ENCODE peak calls at places on chromosomes 12 and 14, in nine cellular contexts. One of them, this sample, is unnamed.

GRCh38 chr14:64946310-64947045 is 3.9 kb upstream of the GPX2 start:
- DNase-seq in endothelial cell of umbilical vein: no peak
- DNase-seq in GM12878: no peak
- DNase-seq in K562: no peak
- DNase-seq in HCT116: no peak
- DNase-seq in WTC11: no peak
- DNase-seq in SK-N-SH: no peak
- DNase-seq in NB4: no peak
- DNase-seq in H1: no peak
- DNase-seq in this sample: no peak

GRCh38 chr12:19220205-19220604 is 90.7 kb downstream of the PLEKHA5 start:
- DNase-seq in NB4: no peak
- DNase-seq in H1: no peak
- DNase-seq in endothelial cell of umbilical vein: no peak
- DNase-seq in K562: peak
- DNase-seq in HCT116: no peak
- DNase-seq in WTC11: no peak
- DNase-seq in SK-N-SH: no peak
- DNase-seq in GM12878: no peak
- DNase-seq in this sample: no peak

GRCh38 chr14:21030531-21030930 is 514 bp downstream of the TPPP2 start:
- DNase-seq in endothelial cell of umbilical vein: no peak
- DNase-seq in WTC11: no peak
- DNase-seq in K562: no peak
- DNase-seq in GM12878: no peak
- DNase-seq in NB4: no peak
- DNase-seq in HCT116: no peak
- DNase-seq in H1: no peak
- DNase-seq in SK-N-SH: no peak
- DNase-seq in this sample: no peak

GRCh38 chr14:100116134-100116533 is 43.3 kb downstream of the DEGS2 start:
- DNase-seq in endothelial cell of umbilical vein: no peak
- DNase-seq in WTC11: no peak
- DNase-seq in GM12878: no peak
- DNase-seq in H1: no peak
- DNase-seq in NB4: no peak
- DNase-seq in K562: no peak
- DNase-seq in SK-N-SH: no peak
- DNase-seq in HCT116: no peak
- DNase-seq in this sample: no peak

GRCh38 chr14:52730708-52731111 is 744 bp downstream of the STYX start:
- DNase-seq in K562: no peak
- DNase-seq in HCT116: no peak
- DNase-seq in GM12878: no peak
- DNase-seq in endothelial cell of umbilical vein: peak
- DNase-seq in WTC11: no peak
- DNase-seq in H1: no peak
- DNase-seq in SK-N-SH: no peak
- DNase-seq in NB4: no peak
- DNase-seq in this sample: no peak

GRCh38 chr12:76888775-76889174 is 10.0 kb upstream of the CSRP2 start:
- DNase-seq in H1: no peak
- DNase-seq in endothelial cell of umbilical vein: no peak
- DNase-seq in HCT116: no peak
- DNase-seq in NB4: no peak
- DNase-seq in GM12878: no peak
- DNase-seq in WTC11: no peak
- DNase-seq in K562: no peak
- DNase-seq in SK-N-SH: no peak
- DNase-seq in this sample: no peak

GRCh38 chr12:57604454-57605307 is at the start of gene DTX3:
- DNase-seq in GM12878: no peak
- DNase-seq in SK-N-SH: peak
- DNase-seq in K562: no peak
- DNase-seq in HCT116: no peak
- DNase-seq in endothelial cell of umbilical vein: peak
- DNase-seq in NB4: no peak
- DNase-seq in H1: no peak
- DNase-seq in WTC11: peak
- DNase-seq in this sample: peak

GRCh38 chr14:52412426-52412825 is 98.3 kb downstream of the PTGER2 start:
- DNase-seq in K562: no peak
- DNase-seq in WTC11: no peak
- DNase-seq in H1: no peak
- DNase-seq in endothelial cell of umbilical vein: no peak
- DNase-seq in SK-N-SH: no peak
- DNase-seq in NB4: no peak
- DNase-seq in GM12878: no peak
- DNase-seq in HCT116: no peak
- DNase-seq in this sample: no peak

GRCh38 chr14:32594766-32595165 is 265.7 kb downstream of the AKAP6 start:
- DNase-seq in SK-N-SH: no peak
- DNase-seq in GM12878: no peak
- DNase-seq in HCT116: no peak
- DNase-seq in endothelial cell of umbilical vein: no peak
- DNase-seq in WTC11: no peak
- DNase-seq in NB4: no peak
- DNase-seq in K562: no peak
- DNase-seq in H1: no peak
- DNase-seq in this sample: no peak

GRCh38 chr12:21118760-21119159 is 12.2 kb upstream of the SLCO1B1 start:
- DNase-seq in K562: no peak
- DNase-seq in SK-N-SH: no peak
- DNase-seq in GM12878: no peak
- DNase-seq in H1: no peak
- DNase-seq in NB4: no peak
- DNase-seq in endothelial cell of umbilical vein: no peak
- DNase-seq in WTC11: no peak
- DNase-seq in HCT116: no peak
- DNase-seq in this sample: peak

DNA sequence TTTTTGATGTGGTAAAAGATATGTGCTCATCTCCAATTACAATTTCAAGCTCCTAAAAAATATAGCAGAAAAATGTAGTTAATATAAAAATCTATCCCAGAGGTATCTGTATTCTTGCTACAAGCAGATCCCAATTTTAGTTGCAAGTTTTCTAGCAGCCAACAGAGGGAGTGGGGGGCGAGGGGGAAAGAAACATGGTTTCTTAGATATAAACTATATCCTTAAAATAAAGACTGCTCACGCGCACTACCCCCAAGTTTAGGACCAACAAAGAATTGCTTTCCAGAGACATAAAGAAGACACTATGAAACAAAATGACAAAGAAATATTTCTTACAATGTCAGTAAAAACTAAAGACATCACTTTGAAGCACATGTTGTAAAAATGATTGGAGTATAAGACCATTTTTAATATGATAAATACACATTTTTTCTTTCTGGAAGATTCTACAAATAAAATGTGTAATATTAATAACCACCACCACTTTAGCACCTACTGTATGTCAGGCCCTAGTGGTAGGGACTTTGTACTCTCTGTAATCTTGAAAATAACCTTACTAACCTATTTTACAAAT is 5.4 kb downstream of the MAGOHB start:
- DNase-seq in K562: peak
- DNase-seq in NB4: peak
- DNase-seq in HCT116: no peak
- DNase-seq in WTC11: no peak
- DNase-seq in GM12878: no peak
- DNase-seq in SK-N-SH: peak
- DNase-seq in endothelial cell of umbilical vein: peak
- DNase-seq in H1: no peak
- DNase-seq in this sample: no peak
- TF ChIP-seq MAX in K562: no peak
- TF ChIP-seq MAX in NB4: no peak
- TF ChIP-seq MAX in HCT116: no peak
- TF ChIP-seq MAX in WTC11: no peak
- TF ChIP-seq MAX in GM12878: no peak
- TF ChIP-seq MAX in SK-N-SH: no peak
- TF ChIP-seq MAX in endothelial cell of umbilical vein: no peak
- TF ChIP-seq MAX in H1: no peak
- TF ChIP-seq MAX in this sample: no peak

DNA sequence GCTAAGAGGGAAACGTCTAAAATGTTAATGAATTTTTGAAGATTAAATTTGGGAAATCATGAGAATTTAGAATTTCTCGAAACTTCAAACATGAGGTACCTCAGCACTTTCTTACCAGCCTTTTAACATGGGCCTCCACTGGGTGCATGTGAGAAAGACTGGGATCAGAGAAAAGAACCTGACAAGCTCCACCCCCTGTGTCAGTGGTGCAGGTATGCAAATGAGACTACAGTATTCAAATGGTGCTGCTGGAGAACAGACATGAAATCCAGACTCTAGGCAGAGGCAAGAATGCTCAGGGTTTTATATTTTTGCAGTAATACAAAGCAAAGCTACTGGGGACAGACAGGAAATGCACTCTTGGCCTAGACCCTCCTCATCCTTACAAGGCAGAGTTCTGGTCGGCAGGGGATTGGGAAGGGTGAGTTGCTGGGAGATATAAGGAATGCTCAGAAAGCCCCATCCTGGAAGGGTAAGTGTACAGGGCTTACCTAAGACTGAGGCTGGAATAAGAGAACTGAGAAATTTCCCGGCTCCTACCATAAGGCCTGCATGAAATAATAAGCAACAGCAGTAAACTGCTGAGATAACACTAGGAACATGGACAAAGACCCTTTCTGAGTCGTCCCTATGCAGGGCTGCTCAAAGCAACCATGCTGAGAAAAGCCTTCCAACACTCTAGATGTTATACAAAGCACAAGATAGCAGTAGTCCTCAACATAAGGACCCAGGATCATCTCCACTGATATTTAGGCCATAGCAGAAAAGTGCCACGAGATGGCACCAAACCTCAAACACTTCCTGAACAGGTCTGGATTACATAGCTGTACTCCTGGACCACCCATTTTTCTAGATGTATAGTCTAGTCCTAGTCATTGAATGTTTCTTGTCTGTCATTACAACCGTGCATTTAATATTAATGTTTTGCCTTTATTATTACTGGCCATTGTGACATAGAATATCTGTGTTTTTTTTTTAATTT is 260.8 kb downstream of the RASSF9 start:
- DNase-seq in HCT116: peak
- DNase-seq in WTC11: peak
- DNase-seq in NB4: peak
- DNase-seq in SK-N-SH: peak
- DNase-seq in H1: no peak
- DNase-seq in endothelial cell of umbilical vein: peak
- DNase-seq in K562: peak
- DNase-seq in GM12878: peak
- DNase-seq in this sample: peak
- TF ChIP-seq MAX in HCT116: no peak
- TF ChIP-seq MAX in WTC11: no peak
- TF ChIP-seq MAX in NB4: no peak
- TF ChIP-seq MAX in SK-N-SH: no peak
- TF ChIP-seq MAX in H1: no peak
- TF ChIP-seq MAX in endothelial cell of umbilical vein: no peak
- TF ChIP-seq MAX in K562: no peak
- TF ChIP-seq MAX in GM12878: no peak
- TF ChIP-seq MAX in this sample: no peak

GRCh38 chr12:39620664-39621658 is 1.4 kb upstream of the ABCD2 start:
- DNase-seq in HCT116: no peak
- DNase-seq in H1: no peak
- DNase-seq in WTC11: no peak
- DNase-seq in endothelial cell of umbilical vein: no peak
- DNase-seq in K562: no peak
- DNase-seq in GM12878: peak
- DNase-seq in SK-N-SH: no peak
- DNase-seq in NB4: no peak
- DNase-seq in this sample: no peak
- TF ChIP-seq MAX in HCT116: no peak
- TF ChIP-seq MAX in H1: no peak
- TF ChIP-seq MAX in WTC11: no peak
- TF ChIP-seq MAX in endothelial cell of umbilical vein: no peak
- TF ChIP-seq MAX in K562: no peak
- TF ChIP-seq MAX in GM12878: no peak
- TF ChIP-seq MAX in SK-N-SH: no peak
- TF ChIP-seq MAX in NB4: no peak
- TF ChIP-seq MAX in this sample: no peak

GRCh38 chr12:53803194-53803593 is 51.4 kb upstream of the CISTR start:
- DNase-seq in GM12878: no peak
- DNase-seq in WTC11: no peak
- DNase-seq in SK-N-SH: no peak
- DNase-seq in endothelial cell of umbilical vein: no peak
- DNase-seq in NB4: no peak
- DNase-seq in H1: no peak
- DNase-seq in HCT116: no peak
- DNase-seq in K562: no peak
- DNase-seq in this sample: no peak

GRCh38 chr12:53793221-53793620 is 41.4 kb upstream of the CISTR start:
- DNase-seq in H1: no peak
- DNase-seq in NB4: no peak
- DNase-seq in K562: no peak
- DNase-seq in GM12878: no peak
- DNase-seq in HCT116: no peak
- DNase-seq in WTC11: no peak
- DNase-seq in endothelial cell of umbilical vein: no peak
- DNase-seq in SK-N-SH: no peak
- DNase-seq in this sample: no peak

GRCh38 chr12:53795927-53796326 is 44.1 kb upstream of the CISTR start:
- DNase-seq in SK-N-SH: no peak
- DNase-seq in K562: no peak
- DNase-seq in GM12878: no peak
- DNase-seq in NB4: no peak
- DNase-seq in H1: no peak
- DNase-seq in WTC11: no peak
- DNase-seq in HCT116: no peak
- DNase-seq in endothelial cell of umbilical vein: no peak
- DNase-seq in this sample: no peak

GRCh38 chr12:53803703-53804102 is 51.9 kb upstream of the CISTR start:
- DNase-seq in K562: no peak
- DNase-seq in WTC11: no peak
- DNase-seq in endothelial cell of umbilical vein: no peak
- DNase-seq in NB4: peak
- DNase-seq in H1: no peak
- DNase-seq in SK-N-SH: no peak
- DNase-seq in HCT116: no peak
- DNase-seq in GM12878: no peak
- DNase-seq in this sample: peak

DNA sequence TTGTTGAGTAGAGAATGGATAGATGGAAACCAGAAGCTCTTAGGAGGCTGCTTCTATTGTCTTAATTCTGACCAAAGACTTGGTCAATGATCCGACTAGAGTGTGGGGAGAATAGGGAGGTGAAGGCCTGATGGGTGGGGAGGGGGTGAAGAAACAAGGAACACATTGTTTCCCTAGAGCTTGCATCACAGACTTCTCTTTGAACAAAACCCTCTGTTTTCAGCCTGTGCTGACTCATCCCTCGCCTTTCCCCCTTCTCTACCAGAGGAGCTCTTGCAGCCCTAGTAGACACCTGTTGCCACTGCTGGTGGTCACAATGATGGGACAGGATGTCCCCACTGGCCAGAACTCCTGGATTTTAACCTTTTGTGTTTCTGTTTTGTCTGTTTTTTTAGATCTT is 46.8 kb upstream of the CISTR start:
- DNase-seq in GM12878: no peak
- DNase-seq in WTC11: no peak
- DNase-seq in NB4: peak
- DNase-seq in K562: no peak
- DNase-seq in HCT116: peak
- DNase-seq in H1: no peak
- DNase-seq in SK-N-SH: no peak
- DNase-seq in endothelial cell of umbilical vein: no peak
- DNase-seq in this sample: peak
- TF ChIP-seq MAX in GM12878: no peak
- TF ChIP-seq MAX in WTC11: no peak
- TF ChIP-seq MAX in NB4: peak
- TF ChIP-seq MAX in K562: no peak
- TF ChIP-seq MAX in HCT116: no peak
- TF ChIP-seq MAX in H1: no peak
- TF ChIP-seq MAX in SK-N-SH: no peak
- TF ChIP-seq MAX in endothelial cell of umbilical vein: no peak
- TF ChIP-seq MAX in this sample: no peak